ENCODE peak calls at places on chromosomes 13 and 19, in seven cellular contexts. S is endodermal cell, T is IMR-90, W is mucosa of descending colon, N is HL-60, R is foreskin fibroblast, P is AG10803. E is an unnamed sample.

GRCh38 chr13:20495087-20496023 is 30.3 kb downstream of the CRYL1 start:
- DNase-seq in S (peak; percentile 83), T (peak; percentile 72), W (peak; percentile 86), N (peak; percentile 77), R (peak; percentile 56), P (peak; percentile 69), E (no peak)

GRCh38 chr13:106568225-106569003 is 477 bp upstream of the ARGLU1 start:
- DNase-seq in S (no peak), T (no peak), W (no peak), N (peak; percentile 25), R (no peak), P (no peak), E (no peak)

GRCh38 chr13:69796256-69796655 is 311.4 kb upstream of the ATXN8OS start:
- DNase-seq in S (no peak), T (no peak), W (no peak), N (no peak), R (no peak), P (no peak), E (no peak)

GRCh38 chr13:96994030-96994848 is at the start of gene OXGR1:
- DNase-seq in S (peak; percentile 74), T (no peak), W (peak; percentile 20), N (no peak), R (no peak), P (no peak), E (no peak)

GRCh38 chr19:17404621-17405249 is 695 bp downstream of the BST2 start:
- DNase-seq in S (no peak), T (no peak), W (no peak), N (no peak), R (no peak), P (no peak), E (no peak)

GRCh38 chr13:52749446-52749845 is 9.8 kb upstream of the CNMD start:
- DNase-seq in S (no peak), T (no peak), W (no peak), N (no peak), R (no peak), P (no peak), E (no peak)

GRCh38 chr13:109274188-109274821 is 512.1 kb downstream of the IRS2 start:
- DNase-seq in S (peak; percentile 86), T (peak; percentile 72), W (no peak), N (no peak), R (peak; percentile 89), P (peak; percentile 85), E (no peak)

GRCh38 chr19:18648971-18649310 is 12.1 kb downstream of the KLHL26 start:
- DNase-seq in S (peak; percentile 49), T (no peak), W (no peak), N (no peak), R (no peak), P (no peak), E (no peak)

GRCh38 chr19:55264531-55264930 is 5.7 kb upstream of the PPP6R1 start:
- DNase-seq in S (no peak), T (no peak), W (no peak), N (no peak), R (no peak), P (no peak), E (no peak)

GRCh38 chr13:78881746-78882145 is 222.8 kb upstream of the OBI1 start:
- DNase-seq in S (no peak), T (no peak), W (no peak), N (no peak), R (no peak), P (no peak), E (no peak)

GRCh38 chr19:5572556-5573286 is 5.0 kb upstream of the TINCR start:
- DNase-seq in S (no peak), T (no peak), W (peak; percentile 79), N (no peak), R (no peak), P (no peak), E (no peak)

GRCh38 chr13:102905905-102906304 is 60.1 kb downstream of the ERCC5 start:
- DNase-seq in S (no peak), T (no peak), W (no peak), N (no peak), R (no peak), P (no peak), E (no peak)

GRCh38 chr13:108705031-108705430 is 75.6 kb downstream of the MYO16 start:
- DNase-seq in S (no peak), T (no peak), W (no peak), N (no peak), R (no peak), P (no peak), E (no peak)

GRCh38 chr13:60273971-60274370 is 110.2 kb upstream of the DIAPH3 start:
- DNase-seq in S (no peak), T (no peak), W (no peak), N (no peak), R (no peak), P (no peak), E (no peak)

GRCh38 chr13:23723463-23723862 is 153.3 kb downstream of the TNFRSF19 start:
- DNase-seq in S (no peak), T (peak; percentile 78), W (no peak), N (no peak), R (peak; percentile 56), P (peak; percentile 68), E (no peak)

GRCh38 chr13:68522184-68522583 is 1292.0 kb upstream of the PCDH9 start:
- DNase-seq in S (no peak), T (no peak), W (no peak), N (no peak), R (no peak), P (no peak), E (no peak)

GRCh38 chr13:44578064-44578394 is 1.9 kb upstream of the TSC22D1 start:
- DNase-seq in S (no peak), T (no peak), W (peak; percentile 57), N (no peak), R (peak; percentile 44), P (peak; percentile 66), E (no peak)

GRCh38 chr13:24220086-24220703 is 59.7 kb downstream of the SPATA13 start:
- DNase-seq in S (peak; percentile 76), T (peak; percentile 88), W (peak; percentile 89), N (peak; percentile 60), R (peak; percentile 81), P (peak; percentile 85), E (no peak)

GRCh38 chr13:101941095-101941777 is 460.6 kb downstream of the FGF14 start:
- DNase-seq in S (peak; percentile 65), T (peak; percentile 2), W (no peak), N (no peak), R (no peak), P (peak; percentile 14), E (no peak)

GRCh38 chr13:112943309-112944125 is 25.5 kb upstream of the MCF2L start:
- DNase-seq in S (peak; percentile 87), T (peak; percentile 4), W (peak; percentile 55), N (peak; percentile 20), R (peak; percentile 12), P (no peak), E (no peak)

GRCh38 chr13:114143806-114144605 is 11.6 kb upstream of the RASA3 start:
- DNase-seq in S (peak; percentile 85), T (no peak), W (no peak), N (no peak), R (no peak), P (no peak), E (no peak)

DNA sequence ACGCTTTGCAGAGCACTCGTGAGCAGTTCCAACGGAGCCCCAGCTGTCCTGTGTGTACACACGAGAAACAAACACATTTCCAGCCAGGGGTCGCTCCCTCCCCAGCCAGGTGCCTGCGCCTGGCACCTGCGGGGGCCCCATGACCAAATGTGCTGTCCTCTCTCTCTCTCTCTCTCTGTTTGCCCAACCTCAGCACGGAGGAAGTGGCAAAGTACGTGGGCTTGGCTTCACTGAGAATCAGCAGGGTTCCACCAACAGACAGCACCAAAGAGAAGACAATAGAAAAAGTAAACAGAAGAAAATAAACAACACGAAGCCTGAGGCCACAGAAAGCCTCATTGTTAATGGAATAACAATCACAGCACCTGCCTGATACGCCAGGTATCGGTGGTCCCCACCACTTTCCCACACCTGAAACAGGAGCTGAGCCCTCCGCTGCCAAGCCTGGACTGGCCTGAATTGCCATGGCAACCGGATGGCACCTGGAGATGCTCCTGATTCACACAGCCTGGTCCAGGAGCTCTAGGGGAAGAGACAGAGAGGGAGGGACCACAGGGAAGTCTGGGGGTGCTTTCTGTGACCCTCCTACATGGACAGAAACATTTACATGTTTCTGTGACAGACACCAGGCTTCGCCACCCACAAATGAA is 103.9 kb upstream of the CACNA1A start:
- DNase-seq in S (peak; percentile 67), T (no peak), W (peak; percentile 44), N (no peak), R (no peak), P (no peak), E (no peak)
- TF ChIP-seq CTCF in S (no peak), T (no peak), W (no peak), N (no peak), R (no peak), P (no peak), E (no peak)

GRCh38 chr19:43101950-43102349 is 19.4 kb upstream of the PSG2 start:
- DNase-seq in S (no peak), T (no peak), W (no peak), N (no peak), R (no peak), P (no peak), E (no peak)
- TF ChIP-seq CTCF in S (no peak), T (peak; percentile 23), W (no peak), N (no peak), R (no peak), P (peak; percentile 29), E (no peak)

GRCh38 chr19:3061214-3062161 is 807 bp downstream of the TLE5 start:
- DNase-seq in S (no peak), T (peak; percentile 17), W (peak; percentile 74), N (no peak), R (no peak), P (peak; percentile 36), E (peak; percentile 59)
- TF ChIP-seq CTCF in S (peak; percentile 54), T (peak; percentile 26), W (no peak), N (no peak), R (no peak), P (peak; percentile 27), E (peak; percentile 25)

GRCh38 chr13:110828705-110829104 is 86.2 kb downstream of the ANKRD10 start:
- DNase-seq in S (no peak), T (no peak), W (no peak), N (no peak), R (no peak), P (no peak), E (no peak)

GRCh38 chr13:110831437-110832204 is 83.2 kb downstream of the ANKRD10 start:
- DNase-seq in S (peak; percentile 35), T (no peak), W (no peak), N (no peak), R (no peak), P (no peak), E (no peak)

GRCh38 chr13:110829486-110829885 is 85.4 kb downstream of the ANKRD10 start:
- DNase-seq in S (peak; percentile 20), T (no peak), W (no peak), N (no peak), R (no peak), P (no peak), E (no peak)

GRCh38 chr13:110830800-110831371 is 84.0 kb downstream of the ANKRD10 start:
- DNase-seq in S (peak; percentile 41), T (no peak), W (no peak), N (no peak), R (no peak), P (no peak), E (no peak)

DNA sequence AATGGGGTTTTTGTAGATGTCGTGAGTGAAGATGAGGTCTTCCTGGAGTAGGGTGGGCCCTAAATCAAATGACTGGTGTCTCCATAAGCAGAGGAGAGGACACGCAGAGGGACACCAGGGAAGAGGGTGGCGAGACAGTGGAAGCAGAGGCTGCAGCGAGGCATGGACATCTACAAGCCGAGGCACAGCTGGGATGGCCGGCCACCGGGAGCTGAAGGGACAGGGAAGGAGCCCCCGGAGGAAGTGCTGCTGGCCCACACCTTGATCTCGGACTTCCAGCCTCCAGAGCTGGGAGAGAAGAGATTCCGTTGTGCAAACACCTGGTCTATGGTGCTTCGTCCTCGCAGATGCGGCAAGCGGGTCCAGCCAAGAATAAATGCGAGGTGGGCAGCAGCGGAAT is 84.5 kb downstream of the ANKRD10 start:
- DNase-seq in S (peak; percentile 46), T (no peak), W (no peak), N (no peak), R (no peak), P (no peak), E (no peak)
- TF ChIP-seq CTCF in S (no peak), T (no peak), W (no peak), N (no peak), R (no peak), P (no peak), E (no peak)

E was measured in natural killer cell.